ENCODE peak calls at places on chromosomes 3 and 15, in seven cellular contexts. Q is anterior cingulate cortex, Y is body of pancreas, S is neural crest cell, K is epithelial cell of esophagus, G is T-cell, V is posterior vena cava. J is an unnamed sample.

GRCh38 chr3:142027713-142028112 is 121.6 kb downstream of the TFDP2 start:
- DNase-seq in S (no peak), G (peak; percentile 8), V (no peak), Q (no peak), Y (peak; percentile 25), K (peak; percentile 74), J (no peak)

GRCh38 chr15:71116942-71117341 is 1.7 kb downstream of the THSD4 start:
- DNase-seq in S (no peak), Q (no peak), G (no peak), K (no peak), Y (peak; percentile 14), V (no peak), J (no peak)

GRCh38 chr15:25170781-25171110 is 216.0 kb downstream of the SNRPN start:
- DNase-seq in Q (no peak), G (no peak), S (no peak), Y (no peak), V (peak; percentile 67), K (no peak), J (no peak)

GRCh38 chr15:42490246-42490742 is 647 bp downstream of the ZNF106 start:
- DNase-seq in Y (no peak), S (no peak), K (peak; percentile 7), G (no peak), V (no peak), Q (no peak), J (no peak)

GRCh38 chr3:71229905-71230657 is 353.4 kb downstream of the FOXP1 start:
- DNase-seq in S (no peak), Q (no peak), G (peak; percentile 39), V (no peak), Y (no peak), K (no peak), J (peak; percentile 27)

GRCh38 chr15:34436956-34437442 is 609 bp downstream of the GOLGA8A start:
- DNase-seq in Q (no peak), S (peak; percentile 36), G (peak; percentile 3), K (peak; percentile 44), V (no peak), Y (peak; percentile 16), J (peak; percentile 52)

GRCh38 chr3:14144423-14145075 is 19.7 kb downstream of the TMEM43 start:
- DNase-seq in V (peak; percentile 89), Y (peak; percentile 95), G (peak; percentile 80), Q (no peak), K (peak; percentile 96), S (no peak), J (peak; percentile 94)

GRCh38 chr3:134486577-134487041 is 752 bp downstream of the CEP63 start:
- DNase-seq in G (peak; percentile 30), V (no peak), S (no peak), K (no peak), Y (no peak), Q (no peak), J (peak; percentile 45)

GRCh38 chr3:64150527-64151238 is 74.6 kb downstream of the PRICKLE2 start:
- DNase-seq in V (no peak), Y (peak; percentile 86), S (no peak), K (peak; percentile 80), G (no peak), Q (peak; percentile 14), J (no peak)

GRCh38 chr3:185473290-185473815 is 25.5 kb downstream of the TMEM41A start:
- DNase-seq in S (no peak), V (no peak), K (no peak), Q (peak; percentile 3), G (no peak), Y (no peak), J (no peak)

GRCh38 chr3:55191911-55192787 is 264.3 kb upstream of the LRTM1 start:
- DNase-seq in Y (no peak), V (no peak), S (no peak), G (no peak), K (peak; percentile 11), Q (no peak), J (no peak)

GRCh38 chr3:156812521-156813335 is 13.4 kb upstream of the LEKR1 start:
- DNase-seq in Q (no peak), Y (peak; percentile 76), V (no peak), K (peak; percentile 95), G (no peak), S (no peak), J (no peak)

GRCh38 chr3:11651900-11652299 is 8.2 kb upstream of the VGLL4 start:
- DNase-seq in Y (no peak), G (no peak), S (no peak), Q (no peak), K (peak; percentile 31), V (no peak), J (peak; percentile 26)

GRCh38 chr3:190183121-190183520 is 62.4 kb upstream of the P3H2 start:
- DNase-seq in Q (no peak), Y (no peak), K (peak; percentile 71), G (no peak), S (no peak), V (no peak), J (no peak)

GRCh38 chr15:36844453-36845094 is 255.8 kb downstream of the MEIS2 start:
- DNase-seq in V (no peak), Q (no peak), Y (no peak), K (peak; percentile 1), S (no peak), G (no peak), J (no peak)

GRCh38 chr15:51299187-51300015 is 39.0 kb downstream of the CYP19A1 start:
- DNase-seq in Q (no peak), S (no peak), G (no peak), Y (no peak), V (no peak), K (no peak), J (no peak)

GRCh38 chr3:48301814-48302194 is 31.7 kb downstream of the SPINK8 start:
- DNase-seq in Y (peak; percentile 40), S (no peak), V (no peak), K (peak; percentile 59), G (no peak), Q (no peak), J (no peak)

GRCh38 chr3:94360982-94361381 is 298.1 kb downstream of the NSUN3 start:
- DNase-seq in V (no peak), G (no peak), Y (peak; percentile 12), S (no peak), K (peak; percentile 8), Q (no peak), J (no peak)

GRCh38 chr3:127781411-127782001 is 40.8 kb downstream of the MGLL start:
- DNase-seq in K (no peak), G (no peak), S (no peak), Q (no peak), Y (peak; percentile 27), V (peak; percentile 85), J (no peak)

GRCh38 chr15:44308874-44309273 is 20.4 kb downstream of the GOLM2 start:
- DNase-seq in V (no peak), Y (no peak), Q (no peak), K (no peak), G (no peak), S (no peak), J (no peak)

GRCh38 chr3:177862962-177863491 is 665.7 kb upstream of the TBL1XR1 start:
- DNase-seq in Y (no peak), V (no peak), G (no peak), S (no peak), Q (no peak), K (no peak), J (no peak)

GRCh38 chr3:170603770-170604510 is 18.1 kb upstream of the SLC7A14 start:
- DNase-seq in V (no peak), Q (no peak), Y (no peak), K (no peak), G (no peak), S (no peak), J (no peak)

GRCh38 chr3:190012784-190013183 is 107.9 kb downstream of the P3H2 start:
- DNase-seq in Y (no peak), K (peak; percentile 35), G (no peak), S (no peak), Q (no peak), V (no peak), J (no peak)

GRCh38 chr3:95333826-95334225 is 1271.0 kb downstream of the NSUN3 start:
- DNase-seq in Y (no peak), G (no peak), Q (no peak), S (no peak), K (peak; percentile 48), V (no peak), J (no peak)

GRCh38 chr15:31472636-31473383 is 146.2 kb downstream of the KLF13 start:
- DNase-seq in G (peak; percentile 54), S (no peak), Q (no peak), Y (no peak), K (no peak), V (peak; percentile 16), J (peak; percentile 71)

GRCh38 chr3:109337393-109337792 is at the start of gene DPPA4:
- DNase-seq in S (peak; percentile 41), V (no peak), Q (no peak), G (no peak), K (no peak), Y (no peak), J (no peak)

GRCh38 chr3:134938024-134938525 is 143.0 kb downstream of the EPHB1 start:
- DNase-seq in G (no peak), Q (no peak), K (no peak), S (peak; percentile 12), Y (no peak), V (no peak), J (no peak)

GRCh38 chr3:51371943-51372557 is 13.0 kb upstream of the MANF start:
- DNase-seq in G (no peak), V (peak; percentile 22), Q (no peak), Y (peak; percentile 77), S (peak; percentile 69), K (peak; percentile 78), J (peak; percentile 13)

GRCh38 chr3:51682079-51682478 is 11.0 kb downstream of the TEX264 start:
- DNase-seq in V (no peak), Y (peak; percentile 73), S (peak; percentile 48), K (peak; percentile 93), G (peak; percentile 71), Q (no peak), J (peak; percentile 81)

J was measured in CD8-positive, alpha-beta memory T cell.